ENCODE peak calls at places on chromosomes 7 and 10, in five cellular contexts. R is astrocyte of the spinal cord, X is fibroblast of lung, T is WERI-Rb-1, U is choroid plexus epithelial cell. H is an unnamed sample.

GRCh38 chr10:78039743-78040142 is 6.1 kb downstream of the RPS24 start:
- DNase-seq in U (no peak), R (no peak), T (no peak), X (no peak), H (no peak)

GRCh38 chr7:22586806-22587180 is 86.8 kb upstream of the STEAP1B start:
- DNase-seq in U (peak; percentile 72), X (peak; percentile 68), R (no peak), T (no peak), H (no peak)

GRCh38 chr7:80918406-80918805 is 445 bp downstream of the SEMA3C start:
- DNase-seq in R (peak; percentile 65), U (peak; percentile 55), X (no peak), T (no peak), H (no peak)

GRCh38 chr7:92639213-92639896 is 49.2 kb upstream of the FAM133B start:
- DNase-seq in U (no peak), X (no peak), T (no peak), R (peak; percentile 29), H (no peak)

GRCh38 chr7:45057853-45058252 is 30.9 kb downstream of the NACAD start:
- DNase-seq in T (no peak), R (no peak), X (no peak), U (no peak), H (no peak)

GRCh38 chr7:116162992-116163391 is 47.3 kb upstream of the TES start:
- DNase-seq in R (no peak), U (no peak), T (no peak), X (no peak), H (no peak)

GRCh38 chr10:49622426-49623425 is 8.9 kb downstream of the CHAT start:
- DNase-seq in T (no peak), R (no peak), U (no peak), X (no peak), H (no peak)

GRCh38 chr10:61897671-61898434 is 3.6 kb upstream of the ARID5B start:
- DNase-seq in U (peak; percentile 75), X (peak; percentile 73), R (peak; percentile 55), T (peak; percentile 6), H (no peak)

GRCh38 chr7:130500463-130500862 is 8.6 kb downstream of the MEST start:
- DNase-seq in X (no peak), U (no peak), R (no peak), T (no peak), H (no peak)

GRCh38 chr10:88190123-88190522 is 326.7 kb downstream of the PTEN start:
- DNase-seq in U (no peak), T (no peak), X (no peak), R (no peak), H (no peak)

DNA sequence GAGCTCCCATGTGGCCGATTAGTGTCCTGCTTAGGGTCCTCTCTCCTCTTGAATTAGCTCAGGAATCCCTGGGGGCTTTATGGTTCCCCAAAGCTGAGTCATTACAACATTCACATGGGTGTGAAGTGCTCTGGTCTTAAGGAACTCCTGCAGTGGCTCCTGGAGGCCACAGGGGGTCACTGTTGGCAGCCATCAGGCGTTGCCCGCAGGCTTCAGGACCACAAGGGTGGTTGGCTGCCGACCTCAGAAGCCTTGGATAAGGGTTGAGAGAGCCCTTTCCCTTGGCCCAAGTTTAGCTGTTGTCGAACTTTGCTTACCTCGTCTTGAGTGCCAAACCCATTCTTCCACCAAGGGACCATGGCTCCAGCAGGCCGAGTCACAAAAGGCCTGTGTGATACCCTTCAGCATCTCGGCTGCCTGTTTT is 61.7 kb downstream of the SH2D4B start:
- DNase-seq in X (peak; percentile 7), T (peak; percentile 75), U (peak; percentile 69), R (peak; percentile 22), H (peak; percentile 55)
- TF ChIP-seq CTCF in X (peak; percentile 31), T (peak; percentile 93), U (peak; percentile 83), R (peak; percentile 72), H (peak; percentile 73)

DNA sequence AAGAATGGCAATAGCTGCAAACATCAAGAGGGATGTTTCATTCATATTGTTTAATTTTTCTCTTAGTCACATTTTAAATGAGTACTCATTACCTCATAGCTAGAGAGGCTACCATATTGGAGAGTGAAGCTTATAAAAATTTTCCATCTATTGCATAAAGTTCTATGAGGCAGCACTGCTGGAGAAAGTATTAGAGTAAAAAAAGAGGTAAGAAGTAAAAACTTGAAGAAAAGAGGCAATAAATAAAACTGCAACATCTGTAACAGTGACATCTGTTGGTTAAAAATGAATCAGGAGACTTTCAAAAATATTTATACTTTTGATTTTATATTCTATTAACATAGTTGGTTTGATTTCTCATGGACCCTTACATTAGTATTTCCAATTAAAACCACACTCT is 284.5 kb upstream of the SEMA3D start:
- DNase-seq in X (no peak), R (peak; percentile 5), U (peak; percentile 5), T (no peak), H (no peak)
- TF ChIP-seq CTCF in X (no peak), R (no peak), U (no peak), T (no peak), H (no peak)

GRCh38 chr7:28536259-28536658 is 123.9 kb downstream of the CREB5 start:
- DNase-seq in R (peak; percentile 21), X (peak; percentile 50), T (no peak), U (peak; percentile 66), H (peak; percentile 5)
- TF ChIP-seq CTCF in R (peak; percentile 50), X (peak; percentile 41), T (no peak), U (peak; percentile 73), H (peak; percentile 56)

GRCh38 chr10:3235395-3235794 is 62.8 kb upstream of the PITRM1 start:
- DNase-seq in T (no peak), U (no peak), X (no peak), R (no peak), H (no peak)

GRCh38 chr10:3233486-3233990 is 61.0 kb upstream of the PITRM1 start:
- DNase-seq in U (no peak), R (no peak), X (no peak), T (no peak), H (no peak)

GRCh38 chr10:3228610-3228945 is 56.0 kb upstream of the PITRM1 start:
- DNase-seq in R (no peak), U (no peak), X (no peak), T (no peak), H (no peak)

GRCh38 chr10:3229815-3230214 is 57.2 kb upstream of the PITRM1 start:
- DNase-seq in R (no peak), X (peak; percentile 46), U (peak; percentile 17), T (no peak), H (no peak)

DNA sequence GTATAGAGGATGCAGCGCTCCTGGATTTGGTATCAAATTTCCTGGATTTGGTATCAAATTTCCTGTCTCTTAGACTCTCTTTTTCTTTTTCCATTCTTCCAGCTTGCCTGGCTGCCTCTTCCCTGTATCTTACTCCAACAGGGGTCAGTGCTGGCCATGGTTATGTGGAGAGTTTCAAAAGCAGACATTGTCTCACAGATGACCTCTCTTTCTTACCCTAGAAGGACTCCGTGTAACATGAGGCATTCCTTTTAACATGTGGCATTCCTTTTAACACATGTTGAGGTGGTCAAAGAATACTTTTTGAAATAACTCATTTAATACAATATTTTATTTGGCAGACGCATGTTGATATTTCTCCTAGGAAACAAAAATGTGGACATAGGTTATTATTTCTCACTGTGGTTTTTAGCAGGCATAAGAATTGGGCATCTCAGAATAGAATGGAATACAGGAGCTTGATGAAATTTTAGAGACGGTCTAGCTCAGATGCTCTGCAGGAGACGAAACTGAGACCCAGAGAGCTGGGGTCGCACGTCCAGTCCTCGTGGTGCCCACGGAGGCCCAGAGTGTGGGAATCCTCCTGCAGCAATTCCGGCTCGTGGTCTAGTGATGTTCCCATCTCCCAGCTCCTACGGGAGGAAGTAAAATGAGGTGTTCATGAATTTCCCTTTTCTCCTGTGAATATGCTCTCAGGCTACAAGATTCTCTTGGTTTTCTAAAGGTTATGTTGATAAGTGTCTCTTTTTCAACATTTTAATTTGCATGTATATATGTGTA is 59.6 kb upstream of the PITRM1 start:
- DNase-seq in T (no peak), R (peak; percentile 80), U (peak; percentile 77), X (peak; percentile 77), H (no peak)
- TF ChIP-seq CTCF in T (no peak), R (peak; percentile 44), U (peak; percentile 57), X (peak; percentile 18), H (no peak)

GRCh38 chr10:3467052-3467906 is 294.7 kb upstream of the PITRM1 start:
- DNase-seq in U (peak; percentile 94), R (peak; percentile 97), T (no peak), X (peak; percentile 99), H (no peak)
- TF ChIP-seq CTCF in U (peak; percentile 71), R (peak; percentile 53), T (no peak), X (peak; percentile 42), H (no peak)

GRCh38 chr7:38296059-38296857 is 22.8 kb upstream of the TARP start:
- DNase-seq in X (no peak), T (no peak), R (no peak), U (no peak), H (no peak)

GRCh38 chr7:38292442-38292841 is 19.0 kb upstream of the TARP start:
- DNase-seq in U (no peak), R (no peak), T (no peak), X (no peak), H (no peak)

GRCh38 chr7:38291650-38292049 is 18.2 kb upstream of the TARP start:
- DNase-seq in X (no peak), U (no peak), T (no peak), R (no peak), H (no peak)

GRCh38 chr7:38294926-38295325 is 21.5 kb upstream of the TARP start:
- DNase-seq in X (no peak), T (no peak), R (no peak), U (no peak), H (no peak)

GRCh38 chr7:38291117-38291647 is 17.7 kb upstream of the TARP start:
- DNase-seq in U (peak; percentile 55), T (no peak), R (no peak), X (no peak), H (no peak)
- TF ChIP-seq CTCF in U (peak; percentile 29), T (peak; percentile 22), R (peak; percentile 11), X (no peak), H (no peak)

GRCh38 chr10:6701289-6701688 is 121.2 kb upstream of the PRKCQ start:
- DNase-seq in T (no peak), X (no peak), R (no peak), U (peak; percentile 7), H (no peak)
- TF ChIP-seq CTCF in T (no peak), X (no peak), R (peak; percentile 25), U (peak; percentile 10), H (no peak)